ENCODE peak calls at places on chromosome 16, in six cellular contexts. K, E, V, C, Z and Y are unnamed samples. For H3K4me1, the result is how much of the 10 kb centered on the place peaks cover.

GRCh38 chr16:27704252-27704651 is 154.3 kb downstream of the KATNIP start:
- ATAC-seq in K (no peak), E (no peak), V (no peak), C (no peak), Z (no peak), Y (no peak)

GRCh38 chr16:17585449-17586080 is 114.8 kb upstream of the XYLT1 start:
- ATAC-seq in K (no peak), E (no peak), V (no peak), C (no peak), Z (no peak), Y (no peak)

GRCh38 chr16:31333686-31334649 is 21.0 kb upstream of the ITGAX start:
- ATAC-seq in K (peak), E (peak), V (peak), C (peak), Z (no peak), Y (no peak)

GRCh38 chr16:4025428-4025827 is 90.8 kb downstream of the ADCY9 start:
- ATAC-seq in K (no peak), E (no peak), V (no peak), C (no peak), Z (peak), Y (peak)

GRCh38 chr16:1612320-1613111 is at the start of gene CRAMP1:
- ATAC-seq in K (peak), E (peak), V (peak), C (no peak), Z (no peak), Y (no peak)

GRCh38 chr16:88466949-88467348 is 13.9 kb downstream of the ZFPM1 start:
- ATAC-seq in K (no peak), E (no peak), V (no peak), C (no peak), Z (no peak), Y (no peak)

GRCh38 chr16:57345666-57346204 is 12.8 kb upstream of the CCL22 start:
- ATAC-seq in K (no peak), E (no peak), V (no peak), C (no peak), Z (no peak), Y (no peak)

GRCh38 chr16:23496826-23497542 is 13.3 kb downstream of the GGA2 start:
- ATAC-seq in K (no peak), E (no peak), V (peak), C (peak), Z (peak), Y (no peak)

GRCh38 chr16:8703693-8704092 is 29.3 kb downstream of the ABAT start:
- ATAC-seq in K (no peak), E (no peak), V (no peak), C (no peak), Z (no peak), Y (no peak)

GRCh38 chr16:70508752-70509151 is 14.6 kb downstream of the COG4 start:
- ATAC-seq in K (no peak), E (peak), V (no peak), C (peak), Z (no peak), Y (no peak)

GRCh38 chr16:727291-727977 is 528 bp downstream of the HAGHL start:
- ATAC-seq in K (peak), E (peak), V (peak), C (peak), Z (no peak), Y (peak)

GRCh38 chr16:69929480-69929879 is 21.7 kb upstream of the CLEC18A start:
- ATAC-seq in K (no peak), E (no peak), V (no peak), C (no peak), Z (no peak), Y (no peak)

GRCh38 chr16:15610369-15610871 is 32.5 kb downstream of the MARF1 start:
- ATAC-seq in K (peak), E (no peak), V (no peak), C (no peak), Z (no peak), Y (no peak)

GRCh38 chr16:79562166-79562823 is 38.2 kb downstream of the MAF start:
- ATAC-seq in K (no peak), E (no peak), V (no peak), C (no peak), Z (no peak), Y (no peak)

GRCh38 chr16:29678691-29679267 is at the start of gene QPRT:
- ATAC-seq in K (peak), E (peak), V (peak), C (peak), Z (peak), Y (peak)

GRCh38 chr16:87897563-87898505 is 28.5 kb upstream of the SLC7A5 start:
- ATAC-seq in K (peak), E (peak), V (no peak), C (no peak), Z (no peak), Y (no peak)

GRCh38 chr16:66296591-66296990 is 69.9 kb upstream of the CDH5 start:
- ATAC-seq in K (no peak), E (no peak), V (no peak), C (no peak), Z (no peak), Y (no peak)

GRCh38 chr16:2468142-2468724 is 2.9 kb upstream of the NTN3 start:
- ATAC-seq in K (peak), E (peak), V (no peak), C (peak), Z (no peak), Y (no peak)

GRCh38 chr16:79843631-79844043 is 243.1 kb upstream of the MAF start:
- ATAC-seq in K (no peak), E (no peak), V (no peak), C (no peak), Z (no peak), Y (no peak)

GRCh38 chr16:85360323-85361277 is 248.3 kb upstream of the CIBAR2 start:
- ATAC-seq in K (no peak), E (no peak), V (no peak), C (peak), Z (no peak), Y (no peak)
- TF ChIP-seq POLR2A in K (no peak), E (no peak), V (no peak), C (no peak), Z (no peak), Y (no peak)

GRCh38 chr16:83813818-83814653 is 6.3 kb downstream of the HSBP1 start:
- ATAC-seq in K (peak), E (peak), V (peak), C (peak), Z (peak), Y (peak)
- H3K4me1 ChIP-seq in K (under half), E (under half), V (under half), C (under half), Z (under half), Y (under half)

DNA sequence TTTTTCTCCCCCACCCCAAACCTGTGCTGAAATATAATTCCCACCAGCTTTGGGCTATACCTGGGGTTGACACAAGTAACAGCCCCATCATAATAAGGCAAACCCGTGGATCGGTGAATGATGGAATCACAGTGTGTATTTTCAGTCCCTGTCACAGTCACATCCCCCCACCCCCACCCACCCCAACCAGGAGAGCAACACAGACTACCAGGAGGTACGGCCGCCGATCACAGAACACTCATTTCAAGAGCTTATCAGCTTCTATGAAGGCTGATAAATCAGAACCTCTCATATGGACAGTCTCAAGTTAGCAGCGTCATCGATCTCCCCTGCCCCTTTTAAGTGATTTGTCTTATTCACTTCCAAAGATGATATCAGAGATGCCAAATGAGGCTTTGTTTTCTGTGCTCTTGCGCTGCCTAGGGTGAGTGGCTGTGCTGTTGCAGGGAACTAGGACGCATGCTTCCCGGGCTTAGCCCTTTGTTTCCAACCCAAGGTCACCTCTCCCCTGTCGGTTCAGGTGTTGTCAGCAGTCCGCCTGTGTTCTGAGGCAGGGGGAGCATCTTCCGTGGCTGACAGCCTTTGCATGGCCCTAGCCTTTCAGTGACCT is 26.8 kb upstream of the PMFBP1 start:
- ATAC-seq in K (peak), E (no peak), V (no peak), C (no peak), Z (no peak), Y (no peak)
- TF ChIP-seq EP300 in K (no peak), E (no peak), V (no peak), C (no peak), Z (no peak), Y (no peak)

GRCh38 chr16:67648764-67649407 is 3.9 kb downstream of the CARMIL2 start:
- ATAC-seq in K (no peak), E (no peak), V (no peak), C (no peak), Z (no peak), Y (no peak)

GRCh38 chr16:67647111-67647651 is 2.2 kb downstream of the CARMIL2 start:
- ATAC-seq in K (no peak), E (no peak), V (no peak), C (no peak), Z (no peak), Y (no peak)

GRCh38 chr16:67647681-67648080 is 2.7 kb downstream of the CARMIL2 start:
- ATAC-seq in K (no peak), E (no peak), V (no peak), C (no peak), Z (no peak), Y (no peak)

GRCh38 chr16:67649494-67649931 is 4.6 kb downstream of the CARMIL2 start:
- ATAC-seq in K (peak), E (no peak), V (no peak), C (no peak), Z (no peak), Y (no peak)

GRCh38 chr16:67648088-67648763 is 3.3 kb downstream of the CARMIL2 start:
- ATAC-seq in K (peak), E (no peak), V (no peak), C (no peak), Z (no peak), Y (no peak)
- TF ChIP-seq POLR2A in K (no peak), E (no peak), V (no peak), C (no peak), Z (no peak), Y (no peak)

DNA sequence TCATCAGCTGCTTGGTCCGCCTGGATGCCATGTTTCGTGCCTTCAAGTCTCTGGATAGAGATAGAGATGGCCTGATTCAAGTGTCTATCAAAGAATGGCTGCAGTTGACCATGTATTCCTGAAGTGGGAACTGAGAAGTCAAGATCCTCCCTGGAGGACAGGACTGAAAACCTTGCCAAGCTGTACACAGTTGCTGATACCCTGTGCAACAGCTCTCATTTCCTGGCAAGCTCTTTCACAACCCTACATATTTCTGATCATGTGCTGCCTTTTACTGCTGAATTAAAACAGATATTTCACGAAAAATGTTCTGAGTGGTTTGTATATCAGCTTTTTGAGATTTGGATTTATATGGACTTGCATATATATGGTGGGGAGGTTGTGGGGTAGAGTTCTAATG is 898 bp downstream of the CAPNS2 start:
- ATAC-seq in K (no peak), E (no peak), V (peak), C (no peak), Z (peak), Y (no peak)
- H3K4me1 ChIP-seq in K (under half), E (under half), V (under half), C (under half), Z (under half), Y (under half)

DNA sequence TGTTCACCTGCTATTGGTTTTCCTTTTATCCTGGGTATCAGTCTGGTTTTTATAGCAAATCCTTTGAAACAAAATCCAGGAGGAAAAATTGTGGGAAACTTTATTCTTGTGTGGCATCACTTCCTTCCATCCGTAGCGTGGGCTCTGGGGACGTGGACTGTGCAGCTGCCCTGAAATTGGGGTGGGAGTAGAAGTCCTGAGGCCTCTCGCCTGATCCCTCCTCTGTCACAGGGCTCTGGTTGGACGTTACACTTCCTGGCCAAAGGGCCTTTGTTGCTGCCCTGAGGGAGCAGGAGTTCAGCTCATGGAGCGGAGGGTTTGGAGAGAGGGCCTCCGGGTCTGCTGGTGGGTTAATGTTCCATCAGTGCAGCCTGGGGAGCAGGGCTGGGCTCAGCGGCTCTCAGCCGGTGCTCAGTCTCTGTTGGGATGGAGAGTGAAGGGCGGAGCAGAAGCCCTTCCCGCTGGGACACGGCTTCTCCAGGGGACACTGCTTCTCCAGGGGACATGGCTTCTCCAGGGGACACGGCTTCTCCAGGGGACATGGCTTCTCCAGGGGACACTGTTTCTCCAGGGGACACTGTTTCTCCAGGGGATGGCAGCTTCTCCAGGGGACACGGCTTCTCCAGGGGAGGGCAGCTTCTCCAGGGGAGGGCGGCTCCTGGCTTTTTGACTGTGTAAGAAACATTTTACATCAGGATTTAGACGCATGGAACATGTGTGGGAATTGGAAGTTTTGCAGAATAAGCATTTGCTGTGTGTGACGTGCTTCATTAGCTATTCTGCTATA is 15.2 kb upstream of the RPL13 start:
- ATAC-seq in K (peak), E (no peak), V (no peak), C (no peak), Z (no peak), Y (no peak)
- TF ChIP-seq EP300 in K (no peak), E (no peak), V (no peak), C (no peak), Z (no peak), Y (no peak)

GRCh38 chr16:68910051-68910450 is 66.7 kb downstream of the TANGO6 start:
- ATAC-seq in K (no peak), E (no peak), V (no peak), C (no peak), Z (no peak), Y (no peak)

GRCh38 chr16:68908000-68908313 is 64.6 kb downstream of the TANGO6 start:
- ATAC-seq in K (no peak), E (no peak), V (no peak), C (no peak), Z (peak), Y (no peak)

GRCh38 chr16:68907297-68907999 is 64.1 kb downstream of the TANGO6 start:
- ATAC-seq in K (no peak), E (no peak), V (no peak), C (no peak), Z (no peak), Y (no peak)

GRCh38 chr16:68909099-68909733 is 65.9 kb downstream of the TANGO6 start:
- ATAC-seq in K (no peak), E (no peak), V (no peak), C (no peak), Z (no peak), Y (no peak)
- TF ChIP-seq POLR2A in K (no peak), E (no peak), V (no peak), C (no peak), Z (no peak), Y (no peak)